ENCODE peak calls at places on chromosomes 16 and 17, in eight cellular contexts. D, N, O, U, C, K, Z and P are unnamed samples.

GRCh38 chr16:83470406-83470805 is 337.4 kb upstream of the HSBP1 start:
- DNase-seq in D (no peak), N (no peak), O (peak), U (peak), C (no peak), K (peak), Z (no peak), P (no peak)

GRCh38 chr17:76718516-76718915 is 7.8 kb upstream of the MXRA7 start:
- DNase-seq in D (no peak), N (no peak), O (no peak), U (no peak), C (no peak), K (no peak), Z (no peak), P (no peak)

GRCh38 chr16:85365120-85365519 is 248.0 kb upstream of the GSE1 start:
- DNase-seq in D (no peak), N (no peak), O (peak), U (no peak), C (no peak), K (no peak), Z (no peak), P (peak)

GRCh38 chr17:65819810-65820209 is 258.4 kb upstream of the AXIN2 start:
- DNase-seq in D (no peak), N (no peak), O (no peak), U (no peak), C (no peak), K (no peak), Z (no peak), P (no peak)

GRCh38 chr17:3693829-3694231 is 2.1 kb downstream of the P2RX5 start:
- DNase-seq in D (no peak), N (no peak), O (no peak), U (no peak), C (no peak), K (no peak), Z (peak), P (no peak)

GRCh38 chr16:89106533-89107208 is 13.0 kb downstream of the ACSF3 start:
- DNase-seq in D (no peak), N (no peak), O (no peak), U (no peak), C (no peak), K (no peak), Z (no peak), P (no peak)

GRCh38 chr17:17076066-17076465 is 33.8 kb downstream of the MPRIP start:
- DNase-seq in D (no peak), N (peak), O (no peak), U (no peak), C (no peak), K (no peak), Z (no peak), P (no peak)

GRCh38 chr16:73268311-73268997 is 220.5 kb upstream of the ZFHX3 start:
- DNase-seq in D (no peak), N (no peak), O (peak), U (no peak), C (no peak), K (no peak), Z (no peak), P (peak)

GRCh38 chr16:86517652-86518258 is 7.4 kb downstream of the FOXF1 start:
- DNase-seq in D (peak), N (peak), O (peak), U (peak), C (peak), K (peak), Z (peak), P (peak)

GRCh38 chr17:70661342-70662222 is 492.2 kb downstream of the KCNJ2 start:
- DNase-seq in D (no peak), N (no peak), O (no peak), U (peak), C (no peak), K (no peak), Z (no peak), P (no peak)

GRCh38 chr17:65297916-65298315 is 160.7 kb downstream of the RGS9 start:
- DNase-seq in D (no peak), N (no peak), O (no peak), U (no peak), C (no peak), K (no peak), Z (no peak), P (no peak)

GRCh38 chr16:1093284-1094123 is 2.5 kb downstream of the C1QTNF8 start:
- DNase-seq in D (no peak), N (no peak), O (no peak), U (no peak), C (no peak), K (no peak), Z (no peak), P (no peak)

GRCh38 chr17:74199306-74200092 is 4.0 kb upstream of the RPL38 start:
- DNase-seq in D (peak), N (no peak), O (peak), U (no peak), C (peak), K (no peak), Z (peak), P (peak)

GRCh38 chr17:45190503-45191282 is 29.0 kb downstream of the HEXIM2 start:
- DNase-seq in D (no peak), N (no peak), O (no peak), U (no peak), C (no peak), K (no peak), Z (no peak), P (no peak)

GRCh38 chr16:72876221-72876620 is 171.7 kb downstream of the ZFHX3 start:
- DNase-seq in D (peak), N (peak), O (peak), U (peak), C (peak), K (peak), Z (no peak), P (peak)

GRCh38 chr16:75280331-75280804 is 28.9 kb upstream of the BCAR1 start:
- DNase-seq in D (no peak), N (no peak), O (no peak), U (no peak), C (no peak), K (no peak), Z (no peak), P (no peak)

GRCh38 chr17:80034977-80035686 is 540 bp downstream of the TBC1D16 start:
- DNase-seq in D (peak), N (no peak), O (peak), U (peak), C (no peak), K (peak), Z (no peak), P (peak)

GRCh38 chr16:65117701-65118448 is 4.0 kb downstream of the CDH11 start:
- DNase-seq in D (peak), N (peak), O (peak), U (peak), C (peak), K (peak), Z (peak), P (peak)

GRCh38 chr16:85631230-85631629 is 18.1 kb downstream of the GSE1 start:
- DNase-seq in D (no peak), N (no peak), O (no peak), U (no peak), C (no peak), K (no peak), Z (no peak), P (no peak)

GRCh38 chr16:87329436-87330256 is 12.5 kb upstream of the C16orf95 start:
- DNase-seq in D (no peak), N (no peak), O (no peak), U (no peak), C (no peak), K (no peak), Z (no peak), P (no peak)

GRCh38 chr16:4828567-4829320 is 18.3 kb downstream of the GLYR1 start:
- DNase-seq in D (no peak), N (no peak), O (no peak), U (no peak), C (peak), K (peak), Z (no peak), P (no peak)

GRCh38 chr17:56890906-56891674 is 22.8 kb downstream of the TRIM25 start:
- DNase-seq in D (no peak), N (no peak), O (no peak), U (no peak), C (no peak), K (no peak), Z (no peak), P (no peak)

GRCh38 chr17:9981344-9981915 is 76.4 kb upstream of the RCVRN start:
- DNase-seq in D (no peak), N (no peak), O (no peak), U (no peak), C (no peak), K (no peak), Z (no peak), P (no peak)

GRCh38 chr16:66020642-66021041 is 345.8 kb upstream of the CDH5 start:
- DNase-seq in D (no peak), N (no peak), O (peak), U (no peak), C (no peak), K (no peak), Z (no peak), P (peak)

GRCh38 chr17:11209906-11210305 is 31.1 kb upstream of the SHISA6 start:
- DNase-seq in D (no peak), N (no peak), O (no peak), U (no peak), C (no peak), K (no peak), Z (no peak), P (no peak)

GRCh38 chr17:61451538-61452300 is 503 bp upstream of the TBX4 start:
- DNase-seq in D (no peak), N (no peak), O (no peak), U (no peak), C (no peak), K (no peak), Z (no peak), P (no peak)

GRCh38 chr16:15660203-15660601 is 10.2 kb downstream of the NDE1 start:
- DNase-seq in D (no peak), N (peak), O (no peak), U (no peak), C (no peak), K (no peak), Z (no peak), P (no peak)

GRCh38 chr16:57964157-57964700 is 6.7 kb downstream of the CNGB1 start:
- DNase-seq in D (no peak), N (no peak), O (no peak), U (no peak), C (no peak), K (no peak), Z (no peak), P (no peak)

GRCh38 chr16:54501797-54502196 is 215.2 kb upstream of the IRX3 start:
- DNase-seq in D (no peak), N (no peak), O (no peak), U (no peak), C (no peak), K (no peak), Z (no peak), P (no peak)

GRCh38 chr17:63332286-63332685 is 113.8 kb downstream of the CYB561 start:
- DNase-seq in D (no peak), N (no peak), O (no peak), U (no peak), C (no peak), K (no peak), Z (no peak), P (peak)

GRCh38 chr17:68398731-68399637 is 58.3 kb downstream of the WIPI1 start:
- DNase-seq in D (peak), N (no peak), O (peak), U (peak), C (peak), K (peak), Z (peak), P (peak)

GRCh38 chr16:51816929-51817328 is 665.9 kb upstream of the SALL1 start:
- DNase-seq in D (no peak), N (no peak), O (peak), U (peak), C (no peak), K (peak), Z (no peak), P (peak)

GRCh38 chr17:36600477-36600876 is 906 bp upstream of the MRM1 start:
- DNase-seq in D (no peak), N (no peak), O (no peak), U (no peak), C (no peak), K (no peak), Z (no peak), P (no peak)

DNA sequence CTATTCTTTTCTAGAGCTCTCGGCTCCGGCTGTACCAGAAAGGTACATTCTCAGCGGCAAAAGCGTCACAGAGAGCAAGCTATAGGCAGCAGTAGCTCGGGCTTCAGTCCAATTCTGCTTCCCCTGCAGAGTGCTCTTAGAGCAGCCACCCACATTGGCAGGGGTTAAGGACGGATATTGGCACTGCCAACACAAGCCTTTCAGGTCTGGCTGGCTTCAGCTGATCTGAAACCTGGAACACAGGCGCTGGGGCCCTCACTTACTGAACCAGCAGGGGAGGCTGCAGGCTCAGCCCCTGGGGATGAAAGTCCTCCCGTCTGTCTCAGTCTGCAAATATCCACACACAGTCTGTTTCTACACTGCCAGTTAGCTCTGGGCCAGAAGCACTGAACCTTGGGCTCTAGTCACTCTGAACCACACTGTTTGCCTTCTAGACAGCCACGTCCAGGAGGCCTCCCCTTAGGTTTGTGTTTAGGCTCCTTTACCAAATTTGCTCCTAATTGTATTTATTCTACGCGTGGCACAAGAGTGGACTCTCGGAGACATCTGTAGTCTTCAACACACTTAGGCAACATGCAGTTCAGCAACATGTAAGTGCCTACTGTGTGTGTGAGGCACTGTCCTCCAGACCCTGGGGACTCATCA is 40.1 kb downstream of the HIC1 start:
- DNase-seq in D (no peak), N (peak), O (peak), U (no peak), C (peak), K (no peak), Z (no peak), P (peak)
- TF ChIP-seq CTCF in D (peak), N (peak), O (peak), U (peak), C (peak), K (peak), Z (peak), P (no peak)

GRCh38 chr16:10314811-10315210 is 71.0 kb upstream of the ATF7IP2 start:
- DNase-seq in D (no peak), N (no peak), O (peak), U (no peak), C (no peak), K (no peak), Z (peak), P (peak)
- TF ChIP-seq CTCF in D (no peak), N (no peak), O (peak), U (no peak), C (peak), K (peak), Z (peak), P (peak)

GRCh38 chr17:42187833-42188232 is 2.6 kb upstream of the HCRT start:
- DNase-seq in D (no peak), N (no peak), O (no peak), U (no peak), C (no peak), K (no peak), Z (no peak), P (no peak)
- TF ChIP-seq CTCF in D (no peak), N (no peak), O (no peak), U (no peak), C (no peak), K (no peak), Z (no peak), P (no peak)

DNA sequence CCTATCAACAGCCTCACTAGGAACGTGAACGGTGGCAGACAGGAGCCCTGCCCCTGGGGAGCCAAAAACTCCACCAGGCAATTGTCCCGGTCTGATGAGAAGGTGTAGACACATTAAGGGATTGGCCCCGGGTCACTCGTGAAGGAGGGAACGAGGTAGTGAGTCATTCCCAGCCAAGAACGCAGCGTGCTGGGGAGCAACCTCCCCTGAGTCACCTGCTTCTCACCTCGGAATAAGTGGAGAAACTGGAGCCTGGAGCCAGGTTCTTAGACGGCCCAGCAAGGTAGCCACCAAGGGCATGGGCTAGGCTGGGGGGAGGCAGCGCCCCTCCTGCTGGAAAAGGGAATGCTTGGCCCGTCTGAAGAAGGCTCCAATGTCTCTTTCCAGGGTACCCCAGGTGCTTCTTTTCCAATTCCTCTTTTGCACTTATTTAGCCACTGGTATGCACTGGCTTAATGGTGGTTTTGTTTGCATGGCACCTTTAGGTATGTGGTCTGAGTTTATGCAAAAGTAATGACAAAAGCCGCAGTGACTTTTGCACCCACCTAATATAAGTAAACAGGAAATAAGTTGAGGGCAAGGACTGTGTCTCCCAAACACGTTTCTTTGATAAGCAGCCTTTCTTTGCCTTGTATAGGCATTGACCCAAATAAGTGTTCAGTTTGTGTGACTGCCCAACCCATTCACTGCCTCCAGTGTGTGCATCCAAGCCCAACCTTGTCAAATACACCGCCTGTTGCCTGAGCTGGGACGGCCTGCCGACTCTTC is 1.8 kb upstream of the HELZ start:
- DNase-seq in D (peak), N (no peak), O (peak), U (no peak), C (no peak), K (peak), Z (no peak), P (peak)
- TF ChIP-seq CTCF in D (no peak), N (no peak), O (no peak), U (no peak), C (no peak), K (no peak), Z (no peak), P (no peak)

GRCh38 chr16:29815793-29816693 is at the start of gene PAGR1:
- DNase-seq in D (peak), N (peak), O (peak), U (peak), C (peak), K (peak), Z (peak), P (peak)
- TF ChIP-seq CTCF in D (peak), N (peak), O (peak), U (peak), C (peak), K (peak), Z (peak), P (peak)

GRCh38 chr16:68399456-68399855 is 48.9 kb downstream of the SMPD3 start:
- DNase-seq in D (no peak), N (no peak), O (no peak), U (no peak), C (no peak), K (no peak), Z (no peak), P (no peak)

GRCh38 chr16:68395167-68395786 is 53.0 kb downstream of the SMPD3 start:
- DNase-seq in D (no peak), N (no peak), O (no peak), U (no peak), C (no peak), K (no peak), Z (no peak), P (no peak)

GRCh38 chr16:68397710-68398171 is 50.6 kb downstream of the SMPD3 start:
- DNase-seq in D (no peak), N (no peak), O (no peak), U (no peak), C (no peak), K (no peak), Z (no peak), P (no peak)

GRCh38 chr16:68395806-68396205 is 52.5 kb downstream of the SMPD3 start:
- DNase-seq in D (no peak), N (no peak), O (no peak), U (no peak), C (no peak), K (no peak), Z (no peak), P (no peak)

DNA sequence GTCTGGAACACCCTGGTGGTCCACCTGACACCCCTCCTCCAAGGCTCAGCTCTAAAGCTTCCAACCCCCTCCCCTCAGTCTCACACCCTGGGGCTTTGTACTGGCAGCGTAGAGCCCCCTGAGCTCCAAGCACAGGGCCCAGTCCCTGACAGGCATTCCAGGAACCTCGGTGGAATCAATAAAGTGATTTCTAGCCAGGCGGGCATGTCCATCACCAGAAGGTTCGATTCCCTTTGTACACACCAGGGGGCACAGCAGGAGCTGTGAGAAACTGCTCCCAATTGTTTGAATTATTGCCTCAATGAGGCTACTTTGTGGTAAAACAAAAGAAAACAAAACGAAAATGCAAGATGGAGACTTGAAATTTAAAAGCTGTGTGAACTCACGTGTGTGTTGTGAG is 51.8 kb downstream of the SMPD3 start:
- DNase-seq in D (no peak), N (no peak), O (peak), U (peak), C (no peak), K (peak), Z (peak), P (peak)
- TF ChIP-seq CTCF in D (peak), N (no peak), O (peak), U (peak), C (peak), K (peak), Z (peak), P (peak)

DNA sequence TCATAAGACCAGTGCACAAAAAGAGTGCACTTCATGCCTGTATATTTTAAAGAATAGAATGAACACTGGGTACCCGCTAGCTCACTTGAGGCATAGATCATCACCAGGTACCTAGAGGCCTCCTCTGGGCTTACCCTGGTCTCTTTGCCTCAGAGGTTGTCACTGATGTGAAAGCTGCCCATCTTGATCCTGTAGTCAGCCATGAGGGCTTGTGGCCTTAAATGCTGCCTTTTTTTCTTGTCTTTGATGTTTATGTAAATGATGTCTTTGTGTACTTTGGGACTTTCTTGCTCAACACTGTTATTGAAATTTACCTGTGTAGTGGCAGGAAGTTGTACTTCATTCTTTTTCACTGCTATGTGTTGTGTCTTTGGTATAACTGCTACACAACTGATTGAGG is 26.8 kb upstream of the SLC5A10 start:
- DNase-seq in D (no peak), N (no peak), O (no peak), U (no peak), C (no peak), K (no peak), Z (no peak), P (no peak)
- TF ChIP-seq CTCF in D (no peak), N (no peak), O (no peak), U (no peak), C (no peak), K (no peak), Z (no peak), P (no peak)